ENCODE peak calls at places on chromosome 7, in five cellular contexts. U is neuronal stem cell, R is GM12864, A is MM.1S, Z is aorta. Y is an unnamed sample.

GRCh38 chr7:145978769-145979168 is 137.8 kb upstream of the CNTNAP2 start:
- DNase-seq in U (no peak), R (no peak), A (no peak), Z (no peak), Y (no peak)

GRCh38 chr7:22814261-22815208 is 8.1 kb downstream of the TOMM7 start:
- DNase-seq in U (no peak), R (no peak), A (no peak), Z (no peak), Y (no peak)

GRCh38 chr7:154096-154835 is 38.1 kb upstream of the FAM20C start:
- DNase-seq in U (no peak), R (no peak), A (no peak), Z (peak; percentile 42), Y (no peak)

GRCh38 chr7:85630904-85631582 is 444.2 kb upstream of the SEMA3D start:
- DNase-seq in U (peak; percentile 36), R (no peak), A (peak; percentile 26), Z (no peak), Y (no peak)

GRCh38 chr7:28573059-28573553 is 160.8 kb downstream of the CREB5 start:
- DNase-seq in U (no peak), R (no peak), A (no peak), Z (no peak), Y (no peak)

GRCh38 chr7:135980665-135981180 is 3.6 kb upstream of the MTPN start:
- DNase-seq in U (no peak), R (peak; percentile 93), A (peak; percentile 97), Z (no peak), Y (no peak)

GRCh38 chr7:106421181-106421762 is 136.5 kb upstream of the NAMPT start:
- DNase-seq in U (no peak), R (no peak), A (no peak), Z (peak; percentile 88), Y (peak; percentile 91)

GRCh38 chr7:20591086-20591485 is 24.4 kb upstream of the ABCB5 start:
- DNase-seq in U (no peak), R (no peak), A (no peak), Z (no peak), Y (no peak)

GRCh38 chr7:107610353-107610752 is 30.3 kb downstream of the BCAP29 start:
- DNase-seq in U (no peak), R (no peak), A (no peak), Z (no peak), Y (no peak)

GRCh38 chr7:66626236-66626957 is 2.3 kb upstream of the KCTD7 start:
- DNase-seq in U (no peak), R (no peak), A (no peak), Z (no peak), Y (no peak)

GRCh38 chr7:42091461-42092229 is 145.4 kb downstream of the GLI3 start:
- DNase-seq in U (no peak), R (no peak), A (no peak), Z (no peak), Y (no peak)

GRCh38 chr7:47088329-47089067 is 493.4 kb downstream of the TNS3 start:
- DNase-seq in U (peak; percentile 59), R (no peak), A (peak; percentile 46), Z (peak; percentile 57), Y (peak; percentile 58)

GRCh38 chr7:204326-204725 is 12.0 kb downstream of the FAM20C start:
- DNase-seq in U (no peak), R (no peak), A (no peak), Z (no peak), Y (no peak)

DNA sequence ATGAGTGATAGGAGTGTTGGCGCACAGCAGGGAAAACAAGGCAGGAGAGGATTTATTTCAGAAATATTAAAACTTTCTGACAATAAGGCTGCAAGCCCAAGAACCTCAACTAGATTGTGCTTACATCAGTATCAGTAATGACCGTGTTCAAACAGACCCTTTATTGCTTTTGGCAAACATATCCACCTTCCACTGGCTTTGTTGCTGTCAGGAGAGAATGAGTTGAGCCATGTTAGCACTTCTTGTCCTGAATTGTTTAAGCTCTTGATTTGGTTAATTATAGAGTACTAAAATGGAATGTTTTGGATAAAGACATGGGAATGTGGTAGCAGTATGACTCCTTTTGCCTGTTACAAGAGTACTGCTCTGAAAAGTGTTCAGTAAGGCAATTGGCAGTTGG is 3.8 kb downstream of the AHCYL2 start:
- DNase-seq in U (no peak), R (no peak), A (no peak), Z (no peak), Y (no peak)
- H3K4me3 ChIP-seq in U (no peak overlapping the region), R (no peak overlapping the region), A (no peak overlapping the region), Z (no peak overlapping the region), Y (no peak overlapping the region)

DNA sequence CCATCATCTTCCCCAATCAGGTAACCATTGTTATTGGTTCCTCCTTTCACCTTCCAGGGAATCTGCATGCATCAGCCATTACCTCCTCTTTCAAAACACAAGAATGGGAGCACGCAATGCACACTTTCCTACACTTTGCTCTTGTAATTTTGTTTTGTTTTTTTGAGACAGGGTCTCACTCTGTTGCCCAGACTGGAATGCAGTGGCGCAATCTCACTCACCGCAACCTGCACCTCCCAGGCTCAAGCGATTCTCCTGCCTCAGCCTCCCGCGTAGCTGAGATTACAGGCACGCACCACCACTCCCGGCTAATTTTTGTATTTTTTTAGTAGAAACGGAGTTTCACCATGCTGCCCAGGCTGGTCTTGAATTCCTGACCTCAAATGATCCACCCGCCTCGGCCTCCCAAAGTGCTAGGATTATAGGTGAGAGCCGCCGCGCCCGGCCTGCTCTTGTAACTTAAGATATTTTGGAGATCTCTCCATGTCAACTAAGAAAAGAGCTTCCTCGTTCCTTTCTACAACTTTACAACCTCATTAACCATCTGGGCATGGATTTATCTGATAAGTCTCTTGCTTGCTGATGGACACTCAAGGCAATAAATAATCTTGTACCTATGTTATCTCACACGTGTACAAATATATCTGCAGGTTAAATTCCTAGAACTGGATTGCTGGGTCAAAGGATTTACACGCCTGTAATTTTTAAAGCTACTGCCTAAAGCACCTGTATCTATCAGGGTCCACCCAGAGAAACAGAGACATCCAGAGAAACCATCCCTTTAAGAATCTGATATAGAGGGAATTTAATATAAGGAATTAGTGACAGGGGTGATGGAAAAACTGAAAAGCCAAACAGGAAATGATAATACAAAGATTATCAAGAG is 4.2 kb downstream of the CYTH3 start:
- DNase-seq in U (no peak), R (no peak), A (no peak), Z (no peak), Y (no peak)
- H3K4me3 ChIP-seq in U (no peak overlapping the region), R (no peak overlapping the region), A (no peak overlapping the region), Z (no peak overlapping the region), Y (no peak overlapping the region)

DNA sequence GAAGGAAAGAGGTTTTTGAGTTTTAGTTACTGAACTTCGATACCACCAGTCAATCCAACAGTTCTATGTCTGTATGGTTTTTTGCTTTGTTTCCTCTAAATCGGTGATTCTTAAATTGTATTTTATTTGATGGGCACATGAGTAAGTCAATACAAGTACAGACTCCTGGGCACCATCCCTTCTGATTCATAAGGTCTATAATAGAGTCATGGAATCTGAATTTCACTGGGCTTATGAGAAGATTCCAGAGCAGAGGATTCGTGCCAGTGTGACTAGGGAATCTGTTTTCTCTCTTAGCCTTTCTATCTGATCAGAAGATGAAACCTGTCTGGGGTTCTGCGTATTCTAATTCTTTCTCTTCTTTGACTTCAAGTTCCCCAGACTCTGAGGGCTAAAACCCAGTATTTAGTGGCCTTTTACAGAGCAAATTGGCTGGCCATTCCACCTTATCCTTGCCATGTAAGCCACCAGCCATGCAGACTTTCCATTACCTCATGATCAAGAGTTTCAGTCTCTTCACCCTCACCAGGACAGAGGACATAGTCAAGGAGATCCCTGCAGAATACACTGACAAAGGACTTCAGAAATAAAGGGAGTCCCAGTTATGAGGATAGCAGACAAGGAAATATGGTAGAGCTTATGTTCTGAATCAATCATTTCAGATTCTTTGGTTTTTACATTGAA is 1080.6 kb upstream of the C7orf33 start:
- DNase-seq in U (no peak), R (no peak), A (no peak), Z (no peak), Y (no peak)
- H3K4me3 ChIP-seq in U (no peak overlapping the region), R (no peak overlapping the region), A (no peak overlapping the region), Z (no peak overlapping the region), Y (no peak overlapping the region)

GRCh38 chr7:7210475-7211237 is 28.3 kb downstream of the C1GALT1 start:
- DNase-seq in U (no peak), R (no peak), A (no peak), Z (no peak), Y (no peak)

GRCh38 chr7:7209412-7210050 is 27.2 kb downstream of the C1GALT1 start:
- DNase-seq in U (no peak), R (no peak), A (no peak), Z (no peak), Y (no peak)

GRCh38 chr7:7207876-7208275 is 25.5 kb downstream of the C1GALT1 start:
- DNase-seq in U (no peak), R (no peak), A (no peak), Z (no peak), Y (no peak)

GRCh38 chr7:7212612-7213011 is 30.3 kb downstream of the C1GALT1 start:
- DNase-seq in U (no peak), R (no peak), A (no peak), Z (no peak), Y (no peak)

DNA sequence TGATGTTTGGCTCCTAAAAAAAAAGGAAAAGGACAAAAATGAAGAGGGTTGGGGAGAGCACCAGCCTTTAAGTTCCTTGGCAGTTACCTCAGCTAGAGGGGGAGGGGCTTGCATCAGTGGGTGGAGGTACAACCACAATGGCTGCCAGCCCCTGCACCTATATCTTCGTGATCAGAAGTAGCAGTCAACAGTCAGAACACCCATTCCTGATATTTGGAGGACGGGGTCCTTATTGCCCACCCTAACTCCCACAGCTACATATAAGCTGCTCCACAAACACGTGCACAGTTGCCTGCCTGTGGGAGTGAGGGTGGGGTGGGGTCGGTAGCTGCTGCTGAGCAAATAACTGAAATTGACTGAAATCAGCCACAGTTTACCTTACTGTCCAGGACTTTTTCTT is 26.2 kb downstream of the C1GALT1 start:
- DNase-seq in U (no peak), R (no peak), A (no peak), Z (no peak), Y (no peak)
- H3K4me3 ChIP-seq in U (no peak overlapping the region), R (no peak overlapping the region), A (no peak overlapping the region), Z (no peak overlapping the region), Y (no peak overlapping the region)

DNA sequence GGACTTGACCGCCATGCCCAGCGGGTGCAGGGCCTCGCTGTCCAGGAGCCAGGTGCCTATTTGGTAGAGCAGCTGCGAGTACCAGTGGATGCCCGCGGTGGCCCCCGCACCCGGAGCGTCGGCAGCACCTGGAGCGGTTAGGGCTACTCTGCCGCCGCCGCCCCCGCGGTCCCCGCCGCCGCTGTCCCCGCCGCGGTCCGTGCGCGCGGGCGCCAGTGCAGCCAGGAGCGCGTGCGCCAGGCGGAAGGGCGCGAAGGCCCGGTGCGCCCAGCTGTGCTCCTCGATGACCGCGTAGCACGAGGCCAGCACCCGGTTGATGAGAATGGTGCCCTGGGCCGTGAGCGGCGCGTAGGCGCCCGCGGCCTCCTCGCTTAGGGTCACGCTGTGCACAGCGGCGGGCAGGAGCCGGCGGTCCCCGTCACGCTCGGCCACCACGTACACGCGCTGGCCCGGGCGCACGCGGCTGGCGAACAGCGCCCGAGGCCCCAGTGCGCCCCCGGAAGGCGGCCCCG is 9.3 kb downstream of the SHH start:
- DNase-seq in U (no peak), R (no peak), A (no peak), Z (peak; percentile 23), Y (no peak)
- H3K4me3 ChIP-seq in U (no peak overlapping the region), R (no peak overlapping the region), A (no peak overlapping the region), Z (no peak overlapping the region), Y (peak overlapping the region; percentile 43)

GRCh38 chr7:44103566-44103940 is 592 bp upstream of the AEBP1 start:
- DNase-seq in U (no peak), R (no peak), A (no peak), Z (peak; percentile 48), Y (no peak)
- H3K4me3 ChIP-seq in U (peak overlapping the region; percentile 43), R (no peak overlapping the region), A (no peak overlapping the region), Z (no peak overlapping the region), Y (peak overlapping the region; percentile 52)

Y was measured in tibial artery.